ENCODE peak calls at places on chromosomes 7 and 10, in four cellular contexts. J, L, V and M are unnamed samples.

GRCh38 chr10:14653271-14654161 is 121.2 kb downstream of the FAM107B start:
- DNase-seq in L (peak), J (peak), V (peak), M (peak)

GRCh38 chr7:120005720-120006119 is 267.3 kb upstream of the KCND2 start:
- DNase-seq in J (no peak), L (no peak), V (no peak), M (no peak)

GRCh38 chr7:156609010-156609877 is 31.3 kb upstream of the RNF32 start:
- DNase-seq in L (no peak), J (no peak), V (no peak), M (no peak)

GRCh38 chr7:106365252-106366005 is 80.6 kb upstream of the NAMPT start:
- DNase-seq in L (no peak), V (no peak), J (peak), M (peak)

GRCh38 chr7:27112960-27113949 is 10.8 kb upstream of the HOXA2 start:
- DNase-seq in J (no peak), V (peak), L (peak), M (peak)

GRCh38 chr10:66257801-66258200 is 668.0 kb upstream of the LRRTM3 start:
- DNase-seq in J (no peak), L (no peak), V (no peak), M (no peak)

GRCh38 chr7:54978364-54979116 is 40.3 kb upstream of the EGFR start:
- DNase-seq in V (no peak), J (no peak), L (peak), M (no peak)

GRCh38 chr7:11193131-11193867 is 219.6 kb downstream of the PHF14 start:
- DNase-seq in J (peak), L (peak), V (peak), M (peak)

GRCh38 chr10:8051851-8052257 is 2.6 kb upstream of the GATA3 start:
- DNase-seq in V (no peak), J (no peak), L (peak), M (no peak)

GRCh38 chr10:3774814-3775670 is 10.0 kb downstream of the KLF6 start:
- DNase-seq in V (peak), J (peak), L (no peak), M (peak)

GRCh38 chr10:133307776-133308430 is 769 bp downstream of the TUBGCP2 start:
- DNase-seq in J (peak), L (peak), V (peak), M (peak)

GRCh38 chr10:15469066-15469465 is 98.0 kb upstream of the FAM171A1 start:
- DNase-seq in V (no peak), J (no peak), L (no peak), M (no peak)

GRCh38 chr7:14504134-14504533 is 398.4 kb downstream of the DGKB start:
- DNase-seq in L (peak), J (no peak), V (no peak), M (no peak)

GRCh38 chr7:87370660-87371180 is 25.3 kb downstream of the CROT start:
- DNase-seq in L (no peak), J (peak), V (peak), M (peak)

GRCh38 chr10:102240467-102241036 is 760 bp downstream of the PITX3 start:
- DNase-seq in L (peak), V (peak), J (no peak), M (no peak)
- H3K4me3 ChIP-seq in L (peak), V (peak), J (peak), M (peak)

GRCh38 chr7:69772699-69773436 is 174.6 kb downstream of the AUTS2 start:
- DNase-seq in L (no peak), V (no peak), J (no peak), M (no peak)

GRCh38 chr7:69773535-69774225 is 175.4 kb downstream of the AUTS2 start:
- DNase-seq in J (no peak), L (no peak), V (no peak), M (no peak)

GRCh38 chr7:69775231-69775771 is 177.0 kb downstream of the AUTS2 start:
- DNase-seq in L (no peak), V (no peak), J (peak), M (peak)

GRCh38 chr7:69778138-69778537 is 179.9 kb downstream of the AUTS2 start:
- DNase-seq in L (no peak), J (no peak), V (no peak), M (no peak)

GRCh38 chr7:69776611-69777010 is 178.3 kb downstream of the AUTS2 start:
- DNase-seq in V (no peak), L (no peak), J (peak), M (peak)
- H3K4me3 ChIP-seq in V (no peak), L (no peak), J (no peak), M (no peak)

GRCh38 chr10:100873081-100873824 is 39.5 kb upstream of the SLF2 start:
- DNase-seq in V (no peak), J (no peak), L (no peak), M (no peak)
- H3K4me3 ChIP-seq in V (no peak), J (no peak), L (no peak), M (no peak)

GRCh38 chr7:108293190-108293612 is 163.0 kb downstream of the NRCAM start:
- DNase-seq in J (no peak), V (no peak), L (no peak), M (no peak)
- H3K4me3 ChIP-seq in J (no peak), V (no peak), L (no peak), M (no peak)

GRCh38 chr10:11330383-11331020 is 280.9 kb downstream of the USP6NL start:
- DNase-seq in L (no peak), V (no peak), J (peak), M (no peak)
- H3K4me3 ChIP-seq in L (no peak), V (no peak), J (no peak), M (no peak)

GRCh38 chr10:62057872-62058271 is 156.4 kb downstream of the ARID5B start:
- DNase-seq in J (no peak), V (no peak), L (no peak), M (no peak)

GRCh38 chr10:62058476-62058875 is 157.0 kb downstream of the ARID5B start:
- DNase-seq in V (peak), J (no peak), L (no peak), M (no peak)

GRCh38 chr10:62057359-62057758 is 155.9 kb downstream of the ARID5B start:
- DNase-seq in L (no peak), J (no peak), V (peak), M (peak)

GRCh38 chr10:62056219-62056618 is 154.7 kb downstream of the ARID5B start:
- DNase-seq in L (no peak), V (peak), J (no peak), M (no peak)

GRCh38 chr10:62056660-62057059 is 155.2 kb downstream of the ARID5B start:
- DNase-seq in L (no peak), V (peak), J (no peak), M (peak)
- H3K4me3 ChIP-seq in L (no peak), V (peak), J (no peak), M (peak)

GRCh38 chr10:95288273-95288672 is 2.5 kb downstream of the PDLIM1 start:
- DNase-seq in L (no peak), J (no peak), V (no peak), M (no peak)
- H3K4me3 ChIP-seq in L (no peak), J (peak), V (no peak), M (peak)

GRCh38 chr7:150368884-150369739 is 490 bp downstream of the REPIN1 start:
- DNase-seq in J (no peak), V (peak), L (peak), M (peak)

GRCh38 chr7:150371131-150371995 is 2.7 kb downstream of the REPIN1 start:
- DNase-seq in V (no peak), J (no peak), L (peak), M (no peak)

GRCh38 chr7:150371996-150372270 is 3.3 kb downstream of the REPIN1 start:
- DNase-seq in L (no peak), J (no peak), V (no peak), M (no peak)

GRCh38 chr7:150369740-150370501 is 1.3 kb downstream of the REPIN1 start:
- DNase-seq in J (no peak), L (peak), V (peak), M (no peak)

GRCh38 chr7:150370612-150371071 is 2.0 kb downstream of the REPIN1 start:
- DNase-seq in J (peak), V (peak), L (no peak), M (no peak)
- H3K4me3 ChIP-seq in J (no peak), V (peak), L (no peak), M (peak)

DNA sequence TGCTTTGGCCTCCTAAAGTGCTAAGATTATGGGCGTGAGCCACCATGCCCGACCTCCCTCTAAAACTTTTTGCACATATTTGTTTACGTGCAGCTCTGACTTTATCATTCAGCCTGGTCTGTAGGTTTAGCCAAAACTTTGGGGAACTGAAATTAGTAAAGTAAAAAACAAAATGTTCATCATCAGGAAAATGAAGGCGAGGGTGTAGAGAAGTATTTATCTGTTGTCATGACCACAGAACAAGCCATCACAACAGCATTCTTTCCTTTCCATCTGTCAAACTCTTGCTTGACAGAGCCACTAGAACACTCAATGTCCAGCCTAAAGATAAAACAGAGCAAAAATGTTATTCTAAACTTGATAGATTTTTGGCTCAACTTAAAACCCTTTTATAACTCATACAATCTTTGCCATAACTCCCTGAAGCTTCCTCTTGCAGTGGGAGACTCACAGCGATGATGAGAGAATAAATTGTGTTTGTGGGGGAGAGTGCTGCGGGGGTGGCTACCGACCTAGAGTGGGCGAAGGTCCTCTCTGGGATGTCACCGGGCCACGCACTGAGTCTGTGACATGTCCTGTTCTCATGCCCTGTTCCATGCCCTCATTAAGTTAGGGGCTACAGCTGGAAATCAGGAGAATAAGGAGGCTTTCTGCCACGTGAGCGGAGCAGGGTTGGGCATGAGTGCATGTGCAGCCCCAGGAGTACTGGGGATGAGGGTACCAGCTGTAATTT is 58.6 kb upstream of the MKRN1 start:
- DNase-seq in J (no peak), V (no peak), L (no peak), M (peak)
- H3K4me3 ChIP-seq in J (no peak), V (no peak), L (no peak), M (no peak)